ENCODE peak calls at places on chromosomes 11 and 22, in five cellular contexts. C is effector memory CD4-positive, alpha-beta T cell; A is A549; I is HAP-1; D is tibial nerve. U is an unnamed sample. For H3K4me1, the result is how much of the 10 kb centered on the place peaks cover.

GRCh38 chr22:24006207-24006913 is 1.1 kb upstream of the GSTT4 start:
- DNase-seq in C (no peak), A (no peak), I (no peak), D (no peak), U (no peak)

GRCh38 chr22:28983190-28983589 is 78.4 kb downstream of the C22orf31 start:
- DNase-seq in C (no peak), A (no peak), I (no peak), D (no peak), U (no peak)

GRCh38 chr22:36931446-36931845 is 18.0 kb downstream of the CSF2RB start:
- DNase-seq in C (no peak), A (no peak), I (no peak), D (no peak), U (no peak)

GRCh38 chr22:20271114-20271994 is 3.2 kb upstream of the RTN4R start:
- DNase-seq in C (no peak), A (no peak), I (no peak), D (no peak), U (no peak)

GRCh38 chr11:19962053-19962794 is 198.1 kb downstream of the DBX1 start:
- DNase-seq in C (no peak), A (no peak), I (no peak), D (no peak), U (no peak)

GRCh38 chr11:64339754-64340408 is at the start of gene CCDC88B:
- DNase-seq in C (peak), A (no peak), I (no peak), D (no peak), U (peak)

GRCh38 chr22:28934026-28934425 is 50.7 kb downstream of the ZNRF3 start:
- DNase-seq in C (no peak), A (no peak), I (no peak), D (no peak), U (no peak)

GRCh38 chr11:120215634-120216033 is 4.8 kb downstream of the OAF start:
- DNase-seq in C (no peak), A (no peak), I (no peak), D (no peak), U (no peak)

GRCh38 chr11:111604392-111605009 is 2.3 kb downstream of the SIK2 start:
- DNase-seq in C (no peak), A (peak), I (peak), D (no peak), U (no peak)

GRCh38 chr11:96259053-96259837 is 83.8 kb downstream of the MAML2 start:
- DNase-seq in C (no peak), A (peak), I (no peak), D (no peak), U (no peak)
- H3K4me1 ChIP-seq in C (half or more), A (under half), I (under half), D (half or more), U (half or more)

DNA sequence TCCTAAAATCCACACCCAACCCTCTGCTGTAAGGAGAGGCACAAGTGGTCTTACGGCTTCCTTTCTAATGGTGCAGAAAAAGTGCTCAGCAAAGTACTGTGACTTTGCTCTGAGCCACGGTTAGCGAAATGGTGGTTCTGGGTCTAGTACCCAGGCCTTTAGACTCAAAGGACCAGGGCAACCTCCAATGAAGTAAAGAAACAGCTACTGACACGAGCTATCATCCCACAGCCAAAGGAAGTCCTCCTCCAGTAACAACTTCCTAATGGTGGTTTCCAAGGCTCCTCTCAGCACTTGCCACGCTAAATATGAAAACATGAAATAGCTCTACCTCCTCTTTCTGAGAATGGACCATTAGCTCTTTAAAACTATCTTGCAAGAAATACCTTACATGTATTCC is 122.5 kb downstream of the ETS1 start:
- DNase-seq in C (no peak), A (no peak), I (no peak), D (no peak), U (no peak)
- H3K4me1 ChIP-seq in C (half or more), A (under half), I (under half), D (half or more), U (half or more)

GRCh38 chr11:65437436-65438227 is 15.0 kb downstream of the NEAT1 start:
- DNase-seq in C (no peak), A (peak), I (peak), D (peak), U (no peak)
- H3K4me1 ChIP-seq in C (under half), A (half or more), I (under half), D (under half), U (under half)

GRCh38 chr11:35088226-35088625 is 50.7 kb upstream of the CD44 start:
- DNase-seq in C (no peak), A (no peak), I (no peak), D (no peak), U (no peak)

GRCh38 chr11:35084817-35085424 is 54.0 kb upstream of the CD44 start:
- DNase-seq in C (no peak), A (no peak), I (no peak), D (no peak), U (no peak)

GRCh38 chr11:35087648-35088047 is 51.3 kb upstream of the CD44 start:
- DNase-seq in C (no peak), A (no peak), I (no peak), D (no peak), U (no peak)

GRCh38 chr11:35083181-35084061 is 55.5 kb upstream of the CD44 start:
- DNase-seq in C (peak), A (peak), I (no peak), D (peak), U (peak)

GRCh38 chr11:35085766-35086165 is 53.2 kb upstream of the CD44 start:
- DNase-seq in C (no peak), A (no peak), I (no peak), D (no peak), U (no peak)
- H3K4me1 ChIP-seq in C (half or more), A (under half), I (under half), D (under half), U (half or more)

GRCh38 chr11:69969890-69970784 is 108.0 kb upstream of the ANO1 start:
- DNase-seq in C (no peak), A (no peak), I (no peak), D (no peak), U (no peak)

GRCh38 chr11:69972351-69972802 is 105.7 kb upstream of the ANO1 start:
- DNase-seq in C (no peak), A (no peak), I (no peak), D (no peak), U (no peak)

GRCh38 chr11:69970785-69971535 is 107.2 kb upstream of the ANO1 start:
- DNase-seq in C (no peak), A (no peak), I (no peak), D (no peak), U (no peak)

GRCh38 chr11:69974528-69974927 is 103.6 kb upstream of the ANO1 start:
- DNase-seq in C (no peak), A (no peak), I (no peak), D (no peak), U (no peak)

DNA sequence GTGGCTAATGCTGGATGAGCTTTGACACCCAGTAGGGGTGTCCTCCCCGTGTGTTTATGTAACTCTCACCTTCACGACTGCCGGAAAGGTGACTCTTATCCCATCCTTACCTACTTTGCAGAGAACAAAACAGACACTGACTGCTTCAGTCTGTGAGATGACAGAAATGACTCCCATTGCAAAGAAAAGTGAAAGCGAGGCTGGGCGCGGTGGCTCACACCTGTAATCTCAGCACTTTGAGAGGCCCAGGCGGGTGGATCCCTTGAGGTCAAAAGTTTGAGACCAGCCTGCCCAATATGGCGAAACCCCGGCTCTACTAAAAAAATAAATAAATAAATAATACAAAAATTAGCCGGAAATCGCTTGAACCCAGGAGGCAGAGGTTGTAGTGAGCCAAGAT is 106.4 kb upstream of the ANO1 start:
- DNase-seq in C (no peak), A (no peak), I (no peak), D (no peak), U (no peak)
- H3K4me1 ChIP-seq in C (under half), A (under half), I (under half), D (under half), U (under half)

U was measured in CD8-positive, alpha-beta memory T cell.